ENCODE peak calls at places on chromosomes 16 and 17, in eight cellular contexts. M is activated CD4-positive, alpha-beta T cell treated with anti-CD3 and anti-CD28 coated beads for 24 hours; Z is Kasumi-1; Y is HTR-8/SVneo; J is smooth muscle cell of the brain vasculature; N is dorsolateral prefrontal cortex; Q is amygdala; B is GM23338. G is an unnamed sample.

GRCh38 chr16:57883953-57884654 is 81.8 kb upstream of the KIFC3 start:
- DNase-seq in M (no peak), Z (no peak), Y (no peak), J (no peak), N (no peak), Q (no peak), B (peak; percentile 69), G (peak; percentile 80)

GRCh38 chr17:14334261-14334860 is 33.5 kb downstream of the HS3ST3B1 start:
- DNase-seq in M (no peak), Z (no peak), Y (no peak), J (no peak), N (no peak), Q (no peak), B (no peak), G (no peak)

GRCh38 chr17:67570797-67571196 is 146.9 kb upstream of the NOL11 start:
- DNase-seq in M (no peak), Z (no peak), Y (no peak), J (no peak), N (no peak), Q (no peak), B (no peak), G (no peak)

GRCh38 chr16:57084996-57085395 is 7.4 kb upstream of the CPNE2 start:
- DNase-seq in M (no peak), Z (peak; percentile 39), Y (no peak), J (no peak), N (no peak), Q (no peak), B (no peak), G (no peak)

GRCh38 chr17:59357929-59358328 is 26.5 kb downstream of the YPEL2 start:
- DNase-seq in M (no peak), Z (no peak), Y (peak; percentile 68), J (no peak), N (no peak), Q (no peak), B (no peak), G (no peak)

GRCh38 chr16:70730944-70731343 is 45.1 kb upstream of the MTSS2 start:
- DNase-seq in M (no peak), Z (no peak), Y (no peak), J (no peak), N (no peak), Q (no peak), B (no peak), G (no peak)

GRCh38 chr17:29677139-29677834 is 54.6 kb upstream of the CORO6 start:
- DNase-seq in M (no peak), Z (no peak), Y (no peak), J (peak; percentile 18), N (no peak), Q (peak; percentile 5), B (no peak), G (no peak)

GRCh38 chr16:19167710-19168172 is 299 bp upstream of the SYT17 start:
- DNase-seq in M (peak; percentile 30), Z (peak; percentile 20), Y (peak; percentile 77), J (no peak), N (peak; percentile 75), Q (peak; percentile 56), B (peak; percentile 89), G (peak; percentile 91)

GRCh38 chr16:81707411-81708321 is 71.4 kb upstream of the PLCG2 start:
- DNase-seq in M (no peak), Z (no peak), Y (no peak), J (no peak), N (no peak), Q (no peak), B (no peak), G (no peak)

GRCh38 chr16:2308089-2308962 is 32.2 kb downstream of the ABCA3 start:
- DNase-seq in M (no peak), Z (no peak), Y (no peak), J (no peak), N (no peak), Q (no peak), B (no peak), G (no peak)

GRCh38 chr16:87040169-87041117 is 276.7 kb downstream of the C16orf95 start:
- DNase-seq in M (no peak), Z (no peak), Y (no peak), J (no peak), N (no peak), Q (no peak), B (no peak), G (peak; percentile 30)

GRCh38 chr17:76414334-76415295 is 30.2 kb downstream of the SPHK1 start:
- DNase-seq in M (no peak), Z (no peak), Y (no peak), J (no peak), N (peak; percentile 83), Q (peak; percentile 54), B (no peak), G (no peak)

GRCh38 chr17:78661092-78661770 is 84.0 kb upstream of the DNAH17 start:
- DNase-seq in M (no peak), Z (no peak), Y (no peak), J (no peak), N (peak; percentile 11), Q (no peak), B (no peak), G (no peak)

GRCh38 chr17:49393491-49394255 is 21.0 kb downstream of the PHB1 start:
- DNase-seq in M (no peak), Z (peak; percentile 77), Y (no peak), J (no peak), N (no peak), Q (no peak), B (no peak), G (no peak)

G was measured in endodermal cell.